ENCODE peak calls at places on chromosomes 11 and 22, in ten cellular contexts. One of them, this sample, is unnamed.

GRCh38 chr11:9745411-9746211 is 81.7 kb downstream of the SWAP70 start:
- DNase-seq in right lobe of liver: no peak
- DNase-seq in HCT116: no peak
- DNase-seq in WERI-Rb-1: no peak
- DNase-seq in transverse colon: no peak
- DNase-seq in IMR-90: no peak
- DNase-seq in CD8-positive, alpha-beta T cell: no peak
- DNase-seq in sigmoid colon: no peak
- DNase-seq in cardiac muscle cell: no peak
- DNase-seq in GM23338: no peak
- DNase-seq in this sample: no peak

GRCh38 chr11:96113100-96113710 is 189.3 kb upstream of the MTMR2 start:
- DNase-seq in GM23338: no peak
- DNase-seq in HCT116: no peak
- DNase-seq in IMR-90: peak; percentile 77
- DNase-seq in right lobe of liver: no peak
- DNase-seq in transverse colon: no peak
- DNase-seq in cardiac muscle cell: no peak
- DNase-seq in WERI-Rb-1: no peak
- DNase-seq in CD8-positive, alpha-beta T cell: no peak
- DNase-seq in sigmoid colon: no peak
- DNase-seq in this sample: no peak

GRCh38 chr11:126231725-126232459 is 20.3 kb downstream of the FAM118B start:
- DNase-seq in HCT116: no peak
- DNase-seq in transverse colon: no peak
- DNase-seq in sigmoid colon: no peak
- DNase-seq in WERI-Rb-1: no peak
- DNase-seq in right lobe of liver: no peak
- DNase-seq in IMR-90: peak; percentile 66
- DNase-seq in CD8-positive, alpha-beta T cell: no peak
- DNase-seq in GM23338: no peak
- DNase-seq in cardiac muscle cell: no peak
- DNase-seq in this sample: no peak

GRCh38 chr22:33756508-33756949 is 163.7 kb downstream of the LARGE1 start:
- DNase-seq in GM23338: peak; percentile 79
- DNase-seq in right lobe of liver: no peak
- DNase-seq in transverse colon: no peak
- DNase-seq in IMR-90: no peak
- DNase-seq in sigmoid colon: no peak
- DNase-seq in HCT116: no peak
- DNase-seq in CD8-positive, alpha-beta T cell: no peak
- DNase-seq in cardiac muscle cell: peak; percentile 21
- DNase-seq in WERI-Rb-1: peak; percentile 76
- DNase-seq in this sample: no peak

GRCh38 chr11:27904358-27905055 is 203.4 kb downstream of the KIF18A start:
- DNase-seq in CD8-positive, alpha-beta T cell: no peak
- DNase-seq in WERI-Rb-1: no peak
- DNase-seq in cardiac muscle cell: no peak
- DNase-seq in HCT116: no peak
- DNase-seq in transverse colon: no peak
- DNase-seq in GM23338: no peak
- DNase-seq in sigmoid colon: no peak
- DNase-seq in right lobe of liver: no peak
- DNase-seq in IMR-90: peak; percentile 76
- DNase-seq in this sample: no peak

GRCh38 chr22:27420186-27420816 is 381.3 kb downstream of the MN1 start:
- DNase-seq in sigmoid colon: no peak
- DNase-seq in CD8-positive, alpha-beta T cell: no peak
- DNase-seq in transverse colon: no peak
- DNase-seq in WERI-Rb-1: no peak
- DNase-seq in IMR-90: peak; percentile 25
- DNase-seq in right lobe of liver: no peak
- DNase-seq in HCT116: no peak
- DNase-seq in cardiac muscle cell: no peak
- DNase-seq in GM23338: no peak
- DNase-seq in this sample: no peak

GRCh38 chr11:62605467-62605866 is 3.8 kb upstream of the MTA2 start:
- DNase-seq in IMR-90: no peak
- DNase-seq in right lobe of liver: no peak
- DNase-seq in CD8-positive, alpha-beta T cell: no peak
- DNase-seq in sigmoid colon: no peak
- DNase-seq in transverse colon: no peak
- DNase-seq in HCT116: no peak
- DNase-seq in WERI-Rb-1: no peak
- DNase-seq in cardiac muscle cell: no peak
- DNase-seq in GM23338: no peak
- DNase-seq in this sample: no peak

GRCh38 chr11:45305874-45306623 is 19.9 kb upstream of the SYT13 start:
- DNase-seq in right lobe of liver: no peak
- DNase-seq in CD8-positive, alpha-beta T cell: no peak
- DNase-seq in cardiac muscle cell: no peak
- DNase-seq in GM23338: no peak
- DNase-seq in transverse colon: no peak
- DNase-seq in IMR-90: no peak
- DNase-seq in sigmoid colon: no peak
- DNase-seq in WERI-Rb-1: no peak
- DNase-seq in HCT116: no peak
- DNase-seq in this sample: no peak

GRCh38 chr11:99418927-99419707 is 398.4 kb downstream of the CNTN5 start:
- DNase-seq in transverse colon: no peak
- DNase-seq in WERI-Rb-1: no peak
- DNase-seq in HCT116: no peak
- DNase-seq in right lobe of liver: no peak
- DNase-seq in cardiac muscle cell: no peak
- DNase-seq in CD8-positive, alpha-beta T cell: no peak
- DNase-seq in IMR-90: no peak
- DNase-seq in GM23338: peak; percentile 30
- DNase-seq in sigmoid colon: no peak
- DNase-seq in this sample: no peak

GRCh38 chr11:116210663-116211062 is 562.1 kb downstream of the BUD13 start:
- DNase-seq in transverse colon: no peak
- DNase-seq in right lobe of liver: no peak
- DNase-seq in cardiac muscle cell: no peak
- DNase-seq in HCT116: no peak
- DNase-seq in IMR-90: no peak
- DNase-seq in WERI-Rb-1: no peak
- DNase-seq in sigmoid colon: no peak
- DNase-seq in GM23338: no peak
- DNase-seq in CD8-positive, alpha-beta T cell: no peak
- DNase-seq in this sample: no peak
- H3K27ac ChIP-seq in transverse colon: no peak overlapping the region
- H3K27ac ChIP-seq in right lobe of liver: no peak overlapping the region
- H3K27ac ChIP-seq in cardiac muscle cell: no peak overlapping the region
- H3K27ac ChIP-seq in HCT116: no peak overlapping the region
- H3K27ac ChIP-seq in IMR-90: no peak overlapping the region
- H3K27ac ChIP-seq in WERI-Rb-1: no peak overlapping the region
- H3K27ac ChIP-seq in sigmoid colon: no peak overlapping the region
- H3K27ac ChIP-seq in GM23338: no peak overlapping the region
- H3K27ac ChIP-seq in CD8-positive, alpha-beta T cell: no peak overlapping the region
- H3K27ac ChIP-seq in this sample: no peak overlapping the region

DNA sequence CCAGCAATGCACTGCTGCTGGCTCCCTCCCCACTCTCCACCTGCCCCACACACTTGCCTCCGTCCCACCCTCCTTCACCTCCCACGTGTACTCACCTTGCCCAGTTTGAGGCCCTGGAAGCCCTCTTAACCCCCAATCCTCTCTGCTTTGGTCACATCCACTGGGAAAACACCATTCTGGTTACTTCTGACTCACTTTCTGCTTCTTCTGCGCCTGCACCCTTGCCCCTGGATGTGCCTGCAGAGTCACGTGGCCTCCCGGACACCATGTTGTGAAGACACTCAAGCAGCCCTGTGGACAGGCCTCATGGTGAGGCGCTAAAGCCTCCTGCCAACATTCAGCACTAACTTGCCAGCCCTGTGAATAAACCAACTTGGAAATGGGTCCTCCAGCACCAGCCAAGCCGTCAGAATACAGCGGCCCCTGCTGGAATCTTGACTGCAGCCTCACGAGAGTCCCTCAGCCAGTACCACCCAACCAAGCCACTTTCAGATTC is 2.6 kb upstream of the NAALADL1 start:
- DNase-seq in HCT116: no peak
- DNase-seq in sigmoid colon: no peak
- DNase-seq in WERI-Rb-1: no peak
- DNase-seq in IMR-90: no peak
- DNase-seq in right lobe of liver: no peak
- DNase-seq in CD8-positive, alpha-beta T cell: no peak
- DNase-seq in transverse colon: no peak
- DNase-seq in GM23338: peak; percentile 75
- DNase-seq in cardiac muscle cell: peak; percentile 33
- DNase-seq in this sample: no peak
- TF ChIP-seq CTCF in HCT116: peak; percentile 7
- TF ChIP-seq CTCF in sigmoid colon: no peak
- TF ChIP-seq CTCF in WERI-Rb-1: peak; percentile 24
- TF ChIP-seq CTCF in IMR-90: no peak
- TF ChIP-seq CTCF in right lobe of liver: no peak
- TF ChIP-seq CTCF in CD8-positive, alpha-beta T cell: no peak
- TF ChIP-seq CTCF in transverse colon: no peak
- TF ChIP-seq CTCF in GM23338: peak; percentile 82
- TF ChIP-seq CTCF in cardiac muscle cell: peak; percentile 46
- TF ChIP-seq CTCF in this sample: no peak

DNA sequence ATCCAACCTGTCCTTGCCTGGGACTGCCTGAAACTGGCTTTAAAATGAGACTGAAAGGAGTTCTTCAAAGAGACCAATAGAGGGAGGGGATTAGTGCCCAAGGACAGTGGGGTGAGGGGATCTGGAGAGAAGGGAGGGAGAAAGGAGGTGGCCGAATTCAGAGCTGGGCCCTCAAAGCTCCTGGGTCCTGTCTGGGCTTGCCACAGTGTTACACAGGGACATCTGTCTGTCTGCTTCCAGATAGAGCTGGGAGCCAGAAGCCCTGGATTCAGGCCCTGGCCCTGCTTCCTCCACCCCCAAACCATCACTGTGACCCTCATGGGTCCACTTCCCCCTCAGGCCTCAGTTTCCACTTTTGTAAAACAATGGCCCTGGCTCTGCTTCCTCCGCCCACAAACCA is 3.6 kb downstream of the KCNJ4 start:
- DNase-seq in transverse colon: no peak
- DNase-seq in sigmoid colon: no peak
- DNase-seq in GM23338: no peak
- DNase-seq in IMR-90: no peak
- DNase-seq in CD8-positive, alpha-beta T cell: no peak
- DNase-seq in right lobe of liver: no peak
- DNase-seq in cardiac muscle cell: no peak
- DNase-seq in HCT116: no peak
- DNase-seq in WERI-Rb-1: peak; percentile 74
- DNase-seq in this sample: no peak
- H3K27me3 ChIP-seq in transverse colon: peaks cover 91% of the 10 kb centered on the region
- H3K27me3 ChIP-seq in sigmoid colon: peaks cover 84% of the 10 kb centered on the region
- H3K27me3 ChIP-seq in GM23338: peaks cover 39% of the 10 kb centered on the region
- H3K27me3 ChIP-seq in IMR-90: peaks cover 78% of the 10 kb centered on the region
- H3K27me3 ChIP-seq in CD8-positive, alpha-beta T cell: peaks cover 16% of the 10 kb centered on the region
- H3K27me3 ChIP-seq in right lobe of liver: peaks cover 7% of the 10 kb centered on the region
- H3K27me3 ChIP-seq in cardiac muscle cell: no peaks in the 10 kb centered on the region
- H3K27me3 ChIP-seq in HCT116: no peaks in the 10 kb centered on the region
- H3K27me3 ChIP-seq in WERI-Rb-1: no peaks in the 10 kb centered on the region
- H3K27me3 ChIP-seq in this sample: peaks cover 23% of the 10 kb centered on the region

DNA sequence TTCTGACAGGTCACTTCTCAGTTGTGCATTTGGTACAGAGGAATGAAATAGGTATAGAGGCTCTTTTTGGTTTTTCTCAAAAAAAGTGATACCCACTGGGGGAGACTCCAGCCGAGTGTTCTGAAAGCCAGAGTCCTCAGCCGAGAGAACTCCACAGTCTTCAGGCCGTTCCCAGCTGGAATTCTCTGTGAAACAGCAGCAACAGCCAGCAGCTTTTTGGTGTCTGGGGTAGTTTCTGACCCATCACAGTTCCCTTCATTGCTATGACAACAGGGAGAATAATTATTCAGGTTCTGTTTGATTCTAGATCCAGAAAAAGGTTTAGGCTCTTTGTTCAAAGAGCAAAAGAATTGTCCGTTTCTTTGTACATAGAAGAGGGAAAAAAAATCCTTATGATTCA is 84.6 kb downstream of the C22orf31 start:
- DNase-seq in HCT116: no peak
- DNase-seq in right lobe of liver: no peak
- DNase-seq in WERI-Rb-1: no peak
- DNase-seq in CD8-positive, alpha-beta T cell: no peak
- DNase-seq in cardiac muscle cell: no peak
- DNase-seq in IMR-90: no peak
- DNase-seq in sigmoid colon: no peak
- DNase-seq in transverse colon: no peak
- DNase-seq in GM23338: peak; percentile 42
- DNase-seq in this sample: no peak
- H3K27ac ChIP-seq in HCT116: peak overlapping the region; percentile 72
- H3K27ac ChIP-seq in right lobe of liver: peak overlapping the region; percentile 44
- H3K27ac ChIP-seq in WERI-Rb-1: no peak overlapping the region
- H3K27ac ChIP-seq in CD8-positive, alpha-beta T cell: no peak overlapping the region
- H3K27ac ChIP-seq in cardiac muscle cell: peak overlapping the region; percentile 87
- H3K27ac ChIP-seq in IMR-90: no peak overlapping the region
- H3K27ac ChIP-seq in sigmoid colon: no peak overlapping the region
- H3K27ac ChIP-seq in transverse colon: no peak overlapping the region
- H3K27ac ChIP-seq in GM23338: peak overlapping the region; percentile 57
- H3K27ac ChIP-seq in this sample: no peak overlapping the region

This sample was measured in CD4-positive, alpha-beta T cell.